ENCODE peak calls at places on chromosomes 4 and X, in seven cellular contexts. D is mesenchymal stem cell, U is neuronal stem cell, L is AG08395, J is LoVo, F is NCI-H2029 treated with DMSO at 0.1 percent for 48 hours, N is HL-60. Z is an unnamed sample.

GRCh38 chr4:152165146-152165545 is 370.7 kb downstream of the FBXW7 start:
- DNase-seq in F (no peak), J (no peak), D (peak; percentile 15), L (no peak), U (no peak), N (no peak), Z (no peak)

GRCh38 chr4:159298502-159298901 is 195.6 kb downstream of the RAPGEF2 start:
- DNase-seq in L (peak; percentile 53), D (peak; percentile 62), U (no peak), J (no peak), N (no peak), F (no peak), Z (no peak)

GRCh38 chr4:154018659-154019058 is 229.8 kb upstream of the SFRP2 start:
- DNase-seq in J (no peak), D (no peak), N (no peak), F (no peak), L (no peak), U (peak; percentile 46), Z (no peak)

GRCh38 chrX:112901821-112902732 is 61.4 kb upstream of the AMOT start:
- DNase-seq in D (no peak), J (no peak), N (no peak), F (no peak), U (no peak), L (no peak), Z (no peak)

GRCh38 chrX:69507500-69507789 is 3.3 kb downstream of the NALF2 start:
- DNase-seq in F (no peak), D (no peak), U (no peak), J (no peak), N (no peak), L (no peak), Z (no peak)

GRCh38 chr4:38565271-38566199 is 98.5 kb upstream of the KLF3 start:
- DNase-seq in D (no peak), U (no peak), L (peak; percentile 63), F (peak; percentile 72), N (no peak), J (peak; percentile 23), Z (peak; percentile 47)

GRCh38 chr4:37639551-37640293 is 46.5 kb downstream of the RELL1 start:
- DNase-seq in U (no peak), D (no peak), F (peak; percentile 85), L (no peak), J (no peak), N (no peak), Z (peak; percentile 66)

GRCh38 chr4:81632581-81633247 is 161.0 kb upstream of the RASGEF1B start:
- DNase-seq in F (no peak), L (no peak), U (no peak), N (no peak), J (no peak), D (no peak), Z (no peak)

GRCh38 chr4:8177956-8178355 is 19.3 kb upstream of the ABLIM2 start:
- DNase-seq in U (no peak), N (no peak), L (no peak), J (no peak), D (no peak), F (no peak), Z (no peak)

GRCh38 chr4:151540728-151541437 is 131.9 kb downstream of the FHIP1A start:
- DNase-seq in L (peak; percentile 50), U (no peak), F (peak; percentile 72), N (no peak), J (peak; percentile 88), D (peak; percentile 93), Z (peak; percentile 47)

GRCh38 chr4:48133668-48134444 is at the start of gene TXK:
- DNase-seq in D (no peak), N (no peak), L (no peak), U (no peak), F (no peak), J (no peak), Z (no peak)

GRCh38 chr4:183241322-183241640 is 78.8 kb downstream of the CLDN22 start:
- DNase-seq in L (peak; percentile 22), J (no peak), U (no peak), F (no peak), D (peak; percentile 86), N (no peak), Z (no peak)

GRCh38 chr4:8211737-8212581 is 12.9 kb downstream of the SH3TC1 start:
- DNase-seq in L (no peak), N (no peak), J (no peak), D (no peak), U (no peak), F (no peak), Z (no peak)

GRCh38 chr4:1767770-1768366 is 25.2 kb upstream of the FGFR3 start:
- DNase-seq in D (peak; percentile 52), L (peak; percentile 62), U (no peak), F (no peak), N (peak; percentile 30), J (peak; percentile 22), Z (no peak)

GRCh38 chr4:162352580-162353107 is 188.8 kb upstream of the FSTL5 start:
- DNase-seq in D (no peak), J (no peak), F (no peak), U (no peak), N (no peak), L (no peak), Z (no peak)

GRCh38 chr4:25123236-25123635 is 37.0 kb downstream of the SEPSECS start:
- DNase-seq in L (no peak), F (no peak), N (no peak), U (no peak), J (no peak), D (no peak), Z (no peak)

GRCh38 chr4:52838729-52839722 is 23.1 kb upstream of the RASL11B start:
- DNase-seq in U (no peak), N (no peak), F (no peak), J (no peak), L (no peak), D (no peak), Z (no peak)

Z was measured in DMS79.